ENCODE peak calls at places on chromosomes 5 and 9, in six cellular contexts. L is spleen, P is HCT116, X is breast epithelium, G is stomach, O is endothelial cell of umbilical vein. C is an unnamed sample.

GRCh38 chr5:169650701-169651331 is 13.7 kb downstream of the DOCK2 start:
- DNase-seq in L (no peak), P (no peak), X (no peak), G (no peak), O (peak), C (no peak)

GRCh38 chr9:126661521-126662251 is 48.0 kb downstream of the LMX1B start:
- DNase-seq in L (no peak), P (peak), X (peak), G (no peak), O (peak), C (no peak)

GRCh38 chr9:127802576-127803443 is at the start of gene FPGS:
- DNase-seq in L (peak), P (peak), X (peak), G (peak), O (peak), C (peak)

GRCh38 chr9:72656021-72656420 is 134.6 kb downstream of the TMC1 start:
- DNase-seq in L (no peak), P (no peak), X (no peak), G (no peak), O (no peak), C (no peak)

GRCh38 chr5:171986772-171987171 is 19.7 kb downstream of the FBXW11 start:
- DNase-seq in L (no peak), P (no peak), X (no peak), G (no peak), O (no peak), C (no peak)

GRCh38 chr5:6632324-6632930 is 417 bp downstream of the NSUN2 start:
- DNase-seq in L (no peak), P (no peak), X (no peak), G (no peak), O (no peak), C (no peak)

GRCh38 chr5:68087866-68088265 is 127.7 kb upstream of the PIK3R1 start:
- DNase-seq in L (no peak), P (no peak), X (no peak), G (peak), O (no peak), C (no peak)

GRCh38 chr9:76297721-76298239 is 96.4 kb downstream of the RFK start:
- DNase-seq in L (no peak), P (no peak), X (peak), G (no peak), O (no peak), C (no peak)

GRCh38 chr5:84304591-84304990 is 80.1 kb downstream of the EDIL3 start:
- DNase-seq in L (no peak), P (no peak), X (no peak), G (no peak), O (peak), C (no peak)

GRCh38 chr5:5373351-5374033 is 49.0 kb upstream of the ICE1 start:
- DNase-seq in L (no peak), P (no peak), X (no peak), G (no peak), O (no peak), C (no peak)

GRCh38 chr9:114112778-114113585 is 13.9 kb upstream of the KIF12 start:
- DNase-seq in L (peak), P (no peak), X (peak), G (peak), O (no peak), C (peak)

GRCh38 chr5:12625667-12626263 is 721.5 kb upstream of the CTNND2 start:
- DNase-seq in L (no peak), P (no peak), X (no peak), G (no peak), O (no peak), C (no peak)

GRCh38 chr9:127183814-127184582 is 61.6 kb upstream of the ANGPTL2 start:
- DNase-seq in L (peak), P (no peak), X (no peak), G (no peak), O (peak), C (no peak)

GRCh38 chr9:78598120-78598519 is 301.2 kb downstream of the PSAT1 start:
- DNase-seq in L (no peak), P (no peak), X (no peak), G (no peak), O (no peak), C (no peak)

GRCh38 chr5:36150676-36151433 is 832 bp downstream of the LMBRD2 start:
- DNase-seq in L (peak), P (peak), X (no peak), G (peak), O (peak), C (no peak)

GRCh38 chr9:36074870-36075532 is 38.3 kb downstream of the RECK start:
- DNase-seq in L (no peak), P (no peak), X (peak), G (peak), O (peak), C (peak)

GRCh38 chr9:109133533-109133932 is 13.8 kb upstream of the TMEM245 start:
- DNase-seq in L (no peak), P (no peak), X (no peak), G (no peak), O (no peak), C (no peak)
- TF ChIP-seq POLR2A in L (no peak), P (no peak), X (no peak), G (no peak), O (no peak), C (no peak)

GRCh38 chr9:124357591-124358361 is 57.5 kb downstream of the PSMB7 start:
- DNase-seq in L (no peak), P (no peak), X (no peak), G (peak), O (no peak), C (no peak)
- TF ChIP-seq POLR2AphosphoS5 in L (no peak), P (no peak), X (no peak), G (no peak), O (peak), C (no peak)

GRCh38 chr5:51389326-51389581 is 6.0 kb downstream of the ISL1 start:
- DNase-seq in L (no peak), P (no peak), X (no peak), G (no peak), O (no peak), C (no peak)
- TF ChIP-seq CTCF in L (no peak), P (no peak), X (no peak), G (no peak), O (no peak), C (no peak)

GRCh38 chr5:38556599-38557308 is at the start of gene LIFR:
- DNase-seq in L (peak), P (peak), X (peak), G (peak), O (peak), C (no peak)
- TF ChIP-seq POLR2A in L (peak), P (peak), X (peak), G (no peak), O (peak), C (peak)

C was measured in esophagus muscularis mucosa.